ENCODE peak calls at places on chromosome 22, in eight cellular contexts. N is stimulated activated CD8-positive, alpha-beta memory T cell treated with anti-CD3 and anti-CD28 coated beads, Interleukin-15, amount 100 ng/mL, for 1 hour; A is activated naive CD4-positive, alpha-beta T cell treated with anti-CD3 and anti-CD28 coated beads, Interleukin-2, amount 50 U/mL, for 16 hours; S is neural crest cell; G is CD4-positive, alpha-beta memory T cell; T is AG09319; U is stimulated activated CD4-positive, alpha-beta T cell treated with anti-CD3 and anti-CD28 coated beads, Interleukin-15, amount 100 ng/mL, for 24 hours; J is NCI-H1930. X is an unnamed sample.

GRCh38 chr22:25219948-25220442 is 556 bp downstream of the CRYBB2 start:
- DNase-seq in N (no peak), A (no peak), S (no peak), G (no peak), T (no peak), U (no peak), J (no peak), X (no peak)

GRCh38 chr22:20749453-20749852 is 24.5 kb upstream of the SERPIND1 start:
- DNase-seq in N (no peak), A (no peak), S (no peak), G (no peak), T (no peak), U (no peak), J (no peak), X (no peak)

GRCh38 chr22:41178425-41178975 is 26.6 kb upstream of the L3MBTL2 start:
- DNase-seq in N (no peak), A (no peak), S (no peak), G (no peak), T (no peak), U (no peak), J (no peak), X (no peak)

GRCh38 chr22:40300884-40301672 is 45.2 kb upstream of the ADSL start:
- DNase-seq in N (no peak), A (no peak), S (no peak), G (no peak), T (no peak), U (no peak), J (no peak), X (no peak)

GRCh38 chr22:37248251-37248650 is 4.2 kb upstream of the RAC2 start:
- DNase-seq in N (no peak), A (no peak), S (no peak), G (no peak), T (no peak), U (no peak), J (no peak), X (no peak)

GRCh38 chr22:29136715-29137700 is 64.2 kb downstream of the KREMEN1 start:
- DNase-seq in N (no peak), A (no peak), S (no peak), G (no peak), T (no peak), U (no peak), J (no peak), X (no peak)

GRCh38 chr22:24424001-24424900 is 3.1 kb upstream of the ADORA2A start:
- DNase-seq in N (no peak), A (peak; percentile 65), S (no peak), G (peak; percentile 32), T (no peak), U (peak; percentile 68), J (no peak), X (peak; percentile 58)

GRCh38 chr22:41768420-41768819 is 32.1 kb upstream of the CCDC134 start:
- DNase-seq in N (no peak), A (no peak), S (no peak), G (no peak), T (no peak), U (no peak), J (no peak), X (no peak)

GRCh38 chr22:46112405-46112804 is 37.9 kb upstream of the PPARA start:
- DNase-seq in N (no peak), A (no peak), S (no peak), G (no peak), T (no peak), U (no peak), J (no peak), X (no peak)

GRCh38 chr22:33049125-33049729 is 9.0 kb downstream of the SYN3 start:
- DNase-seq in N (peak; percentile 29), A (peak; percentile 62), S (peak; percentile 79), G (peak; percentile 25), T (peak; percentile 44), U (peak; percentile 75), J (no peak), X (peak; percentile 83)

GRCh38 chr22:30245181-30245984 is 1.2 kb downstream of the LIF start:
- DNase-seq in N (no peak), A (no peak), S (no peak), G (no peak), T (no peak), U (peak; percentile 39), J (no peak), X (peak; percentile 38)

GRCh38 chr22:49087163-49087562 is 740.5 kb downstream of the BRD1 start:
- DNase-seq in N (no peak), A (peak; percentile 5), S (no peak), G (no peak), T (no peak), U (no peak), J (no peak), X (no peak)

GRCh38 chr22:20994128-20994901 is 7.6 kb downstream of the THAP7 start:
- DNase-seq in N (no peak), A (no peak), S (no peak), G (no peak), T (no peak), U (no peak), J (no peak), X (no peak)

GRCh38 chr22:45261407-45262088 is 20.9 kb upstream of the KIAA0930 start:
- DNase-seq in N (no peak), A (no peak), S (no peak), G (no peak), T (no peak), U (no peak), J (no peak), X (no peak)

GRCh38 chr22:37486224-37486845 is at the start of gene MFNG:
- DNase-seq in N (peak; percentile 46), A (peak; percentile 71), S (peak; percentile 46), G (peak; percentile 61), T (no peak), U (peak; percentile 86), J (no peak), X (peak; percentile 75)

GRCh38 chr22:48098243-48098935 is 1335.9 kb downstream of the TBC1D22A start:
- DNase-seq in N (no peak), A (no peak), S (no peak), G (peak; percentile 53), T (no peak), U (peak; percentile 16), J (no peak), X (no peak)

GRCh38 chr22:44409691-44410316 is 88.2 kb downstream of the RTL6 start:
- DNase-seq in N (no peak), A (no peak), S (no peak), G (no peak), T (no peak), U (no peak), J (no peak), X (no peak)

GRCh38 chr22:47990486-47990885 is 1228.0 kb downstream of the TBC1D22A start:
- DNase-seq in N (no peak), A (no peak), S (no peak), G (no peak), T (no peak), U (no peak), J (no peak), X (no peak)

GRCh38 chr22:50179937-50180726 is 5.6 kb upstream of the TRABD start:
- DNase-seq in N (no peak), A (no peak), S (no peak), G (no peak), T (no peak), U (no peak), J (no peak), X (no peak)

GRCh38 chr22:36143956-36144355 is 16.6 kb downstream of the APOL3 start:
- DNase-seq in N (no peak), A (no peak), S (no peak), G (no peak), T (no peak), U (no peak), J (no peak), X (no peak)

GRCh38 chr22:43186272-43187170 is at the start of gene TTLL12:
- DNase-seq in N (no peak), A (peak; percentile 63), S (peak; percentile 43), G (peak; percentile 72), T (no peak), U (peak; percentile 70), J (no peak), X (peak; percentile 54)

GRCh38 chr22:40176921-40177737 is 596 bp upstream of the TNRC6B start:
- DNase-seq in N (peak; percentile 49), A (peak; percentile 82), S (peak; percentile 10), G (peak; percentile 56), T (no peak), U (peak; percentile 85), J (no peak), X (peak; percentile 57)

GRCh38 chr22:19723165-19723989 is at the start of gene GP1BB:
- DNase-seq in N (no peak), A (peak; percentile 52), S (no peak), G (peak; percentile 15), T (no peak), U (peak; percentile 61), J (no peak), X (peak; percentile 54)

GRCh38 chr22:17777005-17777716 is 2.9 kb upstream of the BID start:
- DNase-seq in N (peak; percentile 44), A (peak; percentile 64), S (no peak), G (peak; percentile 77), T (no peak), U (peak; percentile 77), J (no peak), X (no peak)

GRCh38 chr22:36454916-36455570 is 26.4 kb downstream of the TXN2 start:
- DNase-seq in N (peak; percentile 92), A (peak; percentile 94), S (peak; percentile 81), G (peak; percentile 93), T (no peak), U (peak; percentile 99), J (peak; percentile 87), X (peak; percentile 98)

GRCh38 chr22:42156121-42156520 is 25.5 kb upstream of the CYP2D6 start:
- DNase-seq in N (no peak), A (no peak), S (no peak), G (no peak), T (no peak), U (no peak), J (no peak), X (no peak)

GRCh38 chr22:17570851-17571631 is 7.7 kb downstream of the SLC25A18 start:
- DNase-seq in N (no peak), A (no peak), S (no peak), G (no peak), T (no peak), U (no peak), J (no peak), X (no peak)

GRCh38 chr22:36160499-36160942 is at the start of gene APOL3:
- DNase-seq in N (no peak), A (peak; percentile 31), S (no peak), G (peak; percentile 61), T (no peak), U (peak; percentile 58), J (no peak), X (no peak)

GRCh38 chr22:21816472-21816786 is 51.0 kb downstream of the MAPK1 start:
- DNase-seq in N (no peak), A (no peak), S (no peak), G (no peak), T (no peak), U (no peak), J (no peak), X (no peak)

GRCh38 chr22:26321469-26321913 is 107.6 kb upstream of the ASPHD2 start:
- DNase-seq in N (no peak), A (no peak), S (no peak), G (no peak), T (peak; percentile 38), U (no peak), J (no peak), X (no peak)

X was measured in WTC11.